ENCODE peak calls at places on chromosomes 4 and X, in seven cellular contexts. K is A549, D is Peyer's patch, P is HCT116, H is tibial nerve, O is sigmoid colon, A is IMR-90. Y is an unnamed sample.

GRCh38 chr4:165515201-165515600 is 136.4 kb downstream of the CPE start:
- DNase-seq in K (no peak), D (no peak), P (no peak), H (no peak), O (no peak), A (no peak), Y (no peak)

GRCh38 chr4:3213101-3213416 is 35.9 kb upstream of the MSANTD1 start:
- DNase-seq in K (no peak), D (peak; percentile 51), P (no peak), H (no peak), O (peak; percentile 27), A (no peak), Y (no peak)

GRCh38 chr4:185219551-185220344 is 10.3 kb downstream of the SNX25 start:
- DNase-seq in K (no peak), D (peak; percentile 55), P (no peak), H (no peak), O (peak; percentile 93), A (peak; percentile 78), Y (peak; percentile 84)

GRCh38 chr4:150160473-150160872 is 82.2 kb downstream of the DCLK2 start:
- DNase-seq in K (no peak), D (no peak), P (no peak), H (no peak), O (no peak), A (no peak), Y (no peak)

GRCh38 chrX:111431007-111431406 is 19.0 kb upstream of the DCX start:
- DNase-seq in K (no peak), D (no peak), P (no peak), H (no peak), O (no peak), A (no peak), Y (no peak)

GRCh38 chr4:100790838-100791615 is 273.2 kb upstream of the EMCN start:
- DNase-seq in K (no peak), D (peak; percentile 47), P (no peak), H (no peak), O (no peak), A (no peak), Y (no peak)

GRCh38 chrX:38192007-38192625 is 28.6 kb downstream of the SRPX start:
- DNase-seq in K (peak; percentile 14), D (peak; percentile 52), P (no peak), H (no peak), O (no peak), A (peak; percentile 25), Y (peak; percentile 52)

GRCh38 chr4:52837716-52838558 is 24.2 kb upstream of the RASL11B start:
- DNase-seq in K (no peak), D (no peak), P (no peak), H (no peak), O (no peak), A (peak; percentile 66), Y (no peak)

GRCh38 chrX:123731258-123731986 is 1.4 kb downstream of the THOC2 start:
- DNase-seq in K (no peak), D (no peak), P (no peak), H (no peak), O (no peak), A (peak; percentile 15), Y (no peak)

GRCh38 chr4:65893957-65894755 is 223.9 kb upstream of the EPHA5 start:
- DNase-seq in K (no peak), D (no peak), P (no peak), H (no peak), O (no peak), A (no peak), Y (no peak)

GRCh38 chr4:171751538-171751937 is 61.7 kb upstream of the GALNTL6 start:
- DNase-seq in K (no peak), D (no peak), P (no peak), H (no peak), O (no peak), A (no peak), Y (no peak)

GRCh38 chrX:137051978-137052640 is 18.3 kb upstream of the GPR101 start:
- DNase-seq in K (peak; percentile 49), D (peak; percentile 77), P (peak; percentile 12), H (no peak), O (peak; percentile 67), A (peak; percentile 17), Y (peak; percentile 57)

GRCh38 chr4:127124919-127125318 is 507.8 kb upstream of the INTU start:
- DNase-seq in K (no peak), D (no peak), P (no peak), H (no peak), O (no peak), A (peak; percentile 24), Y (no peak)

GRCh38 chr4:121726642-121727268 is 30.0 kb upstream of the ANXA5 start:
- DNase-seq in K (peak; percentile 61), D (no peak), P (peak; percentile 61), H (no peak), O (no peak), A (peak; percentile 78), Y (no peak)

GRCh38 chr4:124499266-124499665 is 213.3 kb downstream of the ANKRD50 start:
- DNase-seq in K (no peak), D (no peak), P (no peak), H (no peak), O (no peak), A (no peak), Y (no peak)

GRCh38 chr4:76717431-76717830 is 180.5 kb downstream of the SOWAHB start:
- DNase-seq in K (no peak), D (no peak), P (no peak), H (no peak), O (no peak), A (no peak), Y (no peak)

GRCh38 chrX:9566150-9566621 is 101.3 kb downstream of the TBL1X start:
- DNase-seq in K (peak; percentile 69), D (peak; percentile 75), P (peak; percentile 32), H (peak; percentile 16), O (peak; percentile 83), A (peak; percentile 91), Y (peak; percentile 86)

GRCh38 chr4:139503622-139504166 is 49.8 kb downstream of the RAB33B start:
- DNase-seq in K (no peak), D (no peak), P (no peak), H (no peak), O (no peak), A (no peak), Y (no peak)

GRCh38 chrX:41478397-41478911 is 31.3 kb downstream of the NYX start:
- DNase-seq in K (no peak), D (no peak), P (no peak), H (no peak), O (no peak), A (no peak), Y (no peak)

DNA sequence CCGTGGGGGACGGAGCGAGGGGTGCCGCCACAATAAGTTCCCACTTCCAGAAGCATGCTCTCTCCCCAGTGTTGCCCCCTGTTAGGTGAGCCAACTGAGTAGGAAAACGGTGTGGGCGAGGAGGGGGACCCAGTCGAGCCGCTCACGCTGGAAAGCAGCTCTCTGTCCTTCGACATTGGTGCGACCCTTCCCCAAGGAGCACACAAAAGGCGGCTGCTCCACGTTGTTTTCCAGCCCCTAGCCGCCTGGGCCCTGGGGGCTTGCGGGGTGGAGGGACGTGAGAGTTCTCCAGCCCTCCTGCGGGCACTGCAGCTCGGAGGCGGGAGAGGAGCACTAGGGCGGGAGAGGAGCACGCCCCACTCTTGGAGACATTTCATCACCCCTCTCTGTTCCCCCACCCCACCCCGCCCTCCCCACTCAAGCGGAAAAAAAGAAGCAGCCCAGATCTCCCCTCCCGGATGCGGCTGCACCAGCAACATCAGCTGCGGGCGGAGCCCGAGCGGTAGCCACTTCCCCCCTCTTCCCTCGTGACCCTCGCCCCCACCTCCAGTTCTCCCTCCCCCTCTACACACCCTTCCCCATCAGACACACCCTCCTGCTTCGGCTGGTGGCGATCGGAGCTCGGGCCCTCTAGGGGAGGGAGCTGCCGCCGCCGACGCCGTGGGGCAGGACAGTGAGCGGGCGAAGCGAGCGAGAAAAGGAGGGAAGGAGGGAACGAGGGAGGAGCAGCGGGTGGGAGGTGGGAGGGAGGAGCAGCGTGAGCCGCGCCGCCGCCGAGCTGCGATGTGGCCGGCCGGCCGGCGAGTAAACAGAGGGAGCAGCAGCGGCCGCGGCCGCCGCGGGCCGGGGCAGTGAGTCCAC is at the start of gene DOCK11:
- DNase-seq in K (peak; percentile 77), D (peak; percentile 92), P (no peak), H (peak; percentile 57), O (peak; percentile 95), A (peak; percentile 76), Y (peak; percentile 71)
- TF ChIP-seq POLR2A in K (no peak), D (peak; percentile 41), P (no peak), H (no peak), O (no peak), A (no peak), Y (no peak)

GRCh38 chr4:141900841-141901240 is 264.5 kb downstream of the IL15 start:
- DNase-seq in K (no peak), D (no peak), P (no peak), H (no peak), O (no peak), A (no peak), Y (no peak)

GRCh38 chr4:141909541-141909940 is 273.2 kb downstream of the IL15 start:
- DNase-seq in K (no peak), D (no peak), P (no peak), H (no peak), O (no peak), A (no peak), Y (no peak)

DNA sequence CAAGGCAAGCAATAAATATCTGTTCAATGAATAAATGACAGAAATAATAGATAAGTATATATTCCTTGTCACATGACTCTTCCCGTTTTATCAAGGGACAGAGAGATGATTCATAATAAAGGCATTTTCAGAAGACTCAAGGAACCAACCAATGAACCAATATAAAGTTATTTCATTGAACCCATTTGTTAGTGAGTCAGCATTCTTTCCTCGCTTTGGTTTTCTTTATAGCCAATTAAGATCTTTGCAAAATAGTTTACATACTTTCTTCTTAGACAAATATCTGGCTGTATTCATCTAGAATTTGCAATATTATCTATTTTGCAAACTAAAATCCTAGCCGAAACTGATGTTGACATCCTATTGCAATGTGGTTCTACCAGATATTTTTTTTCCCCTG is 269.4 kb downstream of the IL15 start:
- DNase-seq in K (no peak), D (no peak), P (no peak), H (no peak), O (no peak), A (peak; percentile 80), Y (no peak)
- H3K27ac ChIP-seq in K (no peak overlapping the region), D (no peak overlapping the region), P (no peak overlapping the region), H (no peak overlapping the region), O (no peak overlapping the region), A (peak overlapping the region; percentile 37), Y (no peak overlapping the region)

DNA sequence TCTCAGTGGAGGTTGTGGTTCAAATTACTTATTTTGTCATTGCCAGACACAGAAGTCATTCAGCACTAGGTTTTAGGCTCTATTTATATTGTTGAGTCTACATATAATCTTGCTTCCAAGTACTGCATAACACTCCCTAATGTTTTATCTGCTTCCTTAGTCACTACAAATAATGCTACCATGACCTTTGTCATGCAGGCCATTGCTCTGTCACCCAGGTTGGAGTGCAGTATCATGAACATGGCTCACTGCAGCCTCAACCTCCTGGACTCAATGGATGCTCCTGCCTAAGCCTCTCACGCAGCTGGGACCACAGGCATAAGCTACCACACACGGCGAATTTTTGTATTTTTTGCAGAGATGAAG is 23.5 kb upstream of the PDZD4 start:
- DNase-seq in K (no peak), D (no peak), P (no peak), H (no peak), O (no peak), A (no peak), Y (no peak)
- TF ChIP-seq POLR2A in K (no peak), D (no peak), P (no peak), H (no peak), O (no peak), A (no peak), Y (no peak)

DNA sequence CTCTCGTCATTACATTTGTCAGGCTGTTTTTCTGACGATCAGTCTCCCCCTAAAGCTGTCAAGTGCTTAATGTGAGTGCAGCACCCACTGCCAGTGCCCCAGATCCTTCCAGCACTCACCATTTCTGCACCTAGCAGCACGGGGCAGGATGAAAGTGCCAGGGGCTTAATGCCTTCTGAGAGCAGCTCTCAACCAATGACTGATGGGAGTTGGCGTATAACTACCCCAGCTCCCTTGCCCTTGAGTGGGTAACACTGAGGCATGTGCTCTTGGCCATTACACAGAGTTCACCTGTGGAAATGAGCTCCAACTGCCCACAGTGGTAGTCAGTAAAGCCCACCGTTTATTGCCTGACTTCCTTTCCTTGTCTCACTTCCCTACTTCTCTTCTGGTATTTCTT is 226.2 kb upstream of the BCOR start:
- DNase-seq in K (no peak), D (no peak), P (no peak), H (no peak), O (no peak), A (no peak), Y (no peak)
- H3K27ac ChIP-seq in K (no peak overlapping the region), D (no peak overlapping the region), P (no peak overlapping the region), H (no peak overlapping the region), O (no peak overlapping the region), A (no peak overlapping the region), Y (no peak overlapping the region)